ENCODE peak calls at places on chromosomes 4 and X, in six cellular contexts. One of them, this sample, is unnamed. For H3K4me1, the result is how much of the 10 kb centered on the place peaks cover.

GRCh38 chr4:76948441-76949292 is 885 bp upstream of the SEPTIN11 start:
- DNase-seq in PC-9: peak
- DNase-seq in adrenal gland: peak
- DNase-seq in CD4-positive, CD25-positive, alpha-beta regulatory T cell: peak
- DNase-seq in colonic mucosa: peak
- DNase-seq in ovary: peak
- DNase-seq in this sample: peak

GRCh38 chrX:24646745-24647182 is 383 bp downstream of the PCYT1B start:
- DNase-seq in PC-9: no peak
- DNase-seq in adrenal gland: no peak
- DNase-seq in CD4-positive, CD25-positive, alpha-beta regulatory T cell: no peak
- DNase-seq in colonic mucosa: no peak
- DNase-seq in ovary: no peak
- DNase-seq in this sample: no peak

GRCh38 chrX:37599735-37600134 is 28.3 kb downstream of the LANCL3 start:
- DNase-seq in PC-9: peak
- DNase-seq in adrenal gland: peak
- DNase-seq in CD4-positive, CD25-positive, alpha-beta regulatory T cell: no peak
- DNase-seq in colonic mucosa: no peak
- DNase-seq in ovary: no peak
- DNase-seq in this sample: no peak

GRCh38 chr4:114811564-114812360 is 213.2 kb downstream of the UGT8 start:
- DNase-seq in PC-9: no peak
- DNase-seq in adrenal gland: no peak
- DNase-seq in CD4-positive, CD25-positive, alpha-beta regulatory T cell: no peak
- DNase-seq in colonic mucosa: no peak
- DNase-seq in ovary: no peak
- DNase-seq in this sample: no peak

GRCh38 chrX:14948701-14949100 is 75.5 kb downstream of the MOSPD2 start:
- DNase-seq in PC-9: no peak
- DNase-seq in adrenal gland: no peak
- DNase-seq in CD4-positive, CD25-positive, alpha-beta regulatory T cell: no peak
- DNase-seq in colonic mucosa: no peak
- DNase-seq in ovary: no peak
- DNase-seq in this sample: no peak

GRCh38 chrX:24340501-24340900 is 19.9 kb upstream of the SUPT20HL1 start:
- DNase-seq in PC-9: no peak
- DNase-seq in adrenal gland: no peak
- DNase-seq in CD4-positive, CD25-positive, alpha-beta regulatory T cell: no peak
- DNase-seq in colonic mucosa: no peak
- DNase-seq in ovary: no peak
- DNase-seq in this sample: no peak

GRCh38 chrX:94961730-94962129 is 1287.7 kb downstream of the FAM133A start:
- DNase-seq in PC-9: no peak
- DNase-seq in adrenal gland: no peak
- DNase-seq in CD4-positive, CD25-positive, alpha-beta regulatory T cell: no peak
- DNase-seq in colonic mucosa: no peak
- DNase-seq in ovary: no peak
- DNase-seq in this sample: no peak

GRCh38 chr4:67717586-67717985 is 16.6 kb upstream of the UBA6 start:
- DNase-seq in PC-9: no peak
- DNase-seq in adrenal gland: no peak
- DNase-seq in CD4-positive, CD25-positive, alpha-beta regulatory T cell: no peak
- DNase-seq in colonic mucosa: no peak
- DNase-seq in ovary: no peak
- DNase-seq in this sample: no peak

GRCh38 chrX:53684415-53685192 is 1.9 kb downstream of the HUWE1 start:
- DNase-seq in PC-9: no peak
- DNase-seq in adrenal gland: no peak
- DNase-seq in CD4-positive, CD25-positive, alpha-beta regulatory T cell: no peak
- DNase-seq in colonic mucosa: no peak
- DNase-seq in ovary: no peak
- DNase-seq in this sample: no peak

GRCh38 chr4:109728385-109728784 is 1.5 kb downstream of the PLA2G12A start:
- DNase-seq in PC-9: no peak
- DNase-seq in adrenal gland: no peak
- DNase-seq in CD4-positive, CD25-positive, alpha-beta regulatory T cell: no peak
- DNase-seq in colonic mucosa: no peak
- DNase-seq in ovary: no peak
- DNase-seq in this sample: no peak

GRCh38 chr4:173343832-173344397 is 9.8 kb upstream of the HMGB2 start:
- DNase-seq in PC-9: no peak
- DNase-seq in adrenal gland: no peak
- DNase-seq in CD4-positive, CD25-positive, alpha-beta regulatory T cell: no peak
- DNase-seq in colonic mucosa: no peak
- DNase-seq in ovary: no peak
- DNase-seq in this sample: no peak

GRCh38 chr4:110514889-110515479 is 39.0 kb downstream of the ENPEP start:
- DNase-seq in PC-9: no peak
- DNase-seq in adrenal gland: no peak
- DNase-seq in CD4-positive, CD25-positive, alpha-beta regulatory T cell: peak
- DNase-seq in colonic mucosa: no peak
- DNase-seq in ovary: no peak
- DNase-seq in this sample: no peak

GRCh38 chr4:13917010-13917409 is 289.5 kb upstream of the BOD1L1 start:
- DNase-seq in PC-9: no peak
- DNase-seq in adrenal gland: no peak
- DNase-seq in CD4-positive, CD25-positive, alpha-beta regulatory T cell: no peak
- DNase-seq in colonic mucosa: no peak
- DNase-seq in ovary: no peak
- DNase-seq in this sample: no peak

GRCh38 chr4:123823244-123823643 is 426.6 kb downstream of the SPRY1 start:
- DNase-seq in PC-9: no peak
- DNase-seq in adrenal gland: no peak
- DNase-seq in CD4-positive, CD25-positive, alpha-beta regulatory T cell: no peak
- DNase-seq in colonic mucosa: no peak
- DNase-seq in ovary: no peak
- DNase-seq in this sample: no peak

GRCh38 chrX:151177141-151178027 is 1.0 kb downstream of the GPR50 start:
- DNase-seq in PC-9: no peak
- DNase-seq in adrenal gland: no peak
- DNase-seq in CD4-positive, CD25-positive, alpha-beta regulatory T cell: no peak
- DNase-seq in colonic mucosa: no peak
- DNase-seq in ovary: no peak
- DNase-seq in this sample: no peak

GRCh38 chr4:9875516-9875915 is 94.1 kb downstream of the DRD5 start:
- DNase-seq in PC-9: no peak
- DNase-seq in adrenal gland: no peak
- DNase-seq in CD4-positive, CD25-positive, alpha-beta regulatory T cell: no peak
- DNase-seq in colonic mucosa: no peak
- DNase-seq in ovary: no peak
- DNase-seq in this sample: no peak

GRCh38 chrX:107676559-107677378 is 48.5 kb downstream of the PRPS1 start:
- DNase-seq in PC-9: peak
- DNase-seq in adrenal gland: peak
- DNase-seq in CD4-positive, CD25-positive, alpha-beta regulatory T cell: peak
- DNase-seq in colonic mucosa: peak
- DNase-seq in ovary: peak
- DNase-seq in this sample: peak

GRCh38 chrX:138008280-138008679 is 442.4 kb downstream of the ZIC3 start:
- DNase-seq in PC-9: no peak
- DNase-seq in adrenal gland: no peak
- DNase-seq in CD4-positive, CD25-positive, alpha-beta regulatory T cell: no peak
- DNase-seq in colonic mucosa: no peak
- DNase-seq in ovary: no peak
- DNase-seq in this sample: no peak

GRCh38 chr4:127575888-127576287 is 56.9 kb upstream of the INTU start:
- DNase-seq in PC-9: no peak
- DNase-seq in adrenal gland: no peak
- DNase-seq in CD4-positive, CD25-positive, alpha-beta regulatory T cell: no peak
- DNase-seq in colonic mucosa: no peak
- DNase-seq in ovary: no peak
- DNase-seq in this sample: no peak

GRCh38 chrX:80810365-80810978 is 795 bp upstream of the BRWD3 start:
- DNase-seq in PC-9: no peak
- DNase-seq in adrenal gland: no peak
- DNase-seq in CD4-positive, CD25-positive, alpha-beta regulatory T cell: no peak
- DNase-seq in colonic mucosa: no peak
- DNase-seq in ovary: no peak
- DNase-seq in this sample: no peak

GRCh38 chr4:182647901-182648300 is 269.3 kb downstream of the DCTD start:
- DNase-seq in PC-9: no peak
- DNase-seq in adrenal gland: no peak
- DNase-seq in CD4-positive, CD25-positive, alpha-beta regulatory T cell: no peak
- DNase-seq in colonic mucosa: no peak
- DNase-seq in ovary: no peak
- DNase-seq in this sample: no peak

GRCh38 chrX:131711478-131711867 is 167.6 kb downstream of the OR13H1 start:
- DNase-seq in PC-9: no peak
- DNase-seq in adrenal gland: no peak
- DNase-seq in CD4-positive, CD25-positive, alpha-beta regulatory T cell: no peak
- DNase-seq in colonic mucosa: no peak
- DNase-seq in ovary: no peak
- DNase-seq in this sample: no peak

GRCh38 chrX:19372170-19373033 is 28.7 kb downstream of the PDHA1 start:
- DNase-seq in PC-9: peak
- DNase-seq in adrenal gland: peak
- DNase-seq in CD4-positive, CD25-positive, alpha-beta regulatory T cell: peak
- DNase-seq in colonic mucosa: peak
- DNase-seq in ovary: peak
- DNase-seq in this sample: peak

GRCh38 chr4:4727536-4727935 is 131.9 kb upstream of the MSX1 start:
- DNase-seq in PC-9: no peak
- DNase-seq in adrenal gland: no peak
- DNase-seq in CD4-positive, CD25-positive, alpha-beta regulatory T cell: no peak
- DNase-seq in colonic mucosa: no peak
- DNase-seq in ovary: no peak
- DNase-seq in this sample: no peak

GRCh38 chr4:102344520-102344954 is 745 bp downstream of the SLC39A8 start:
- DNase-seq in PC-9: peak
- DNase-seq in adrenal gland: peak
- DNase-seq in CD4-positive, CD25-positive, alpha-beta regulatory T cell: peak
- DNase-seq in colonic mucosa: no peak
- DNase-seq in ovary: peak
- DNase-seq in this sample: peak

GRCh38 chrX:115332832-115333231 is 43.3 kb downstream of the LUZP4 start:
- DNase-seq in PC-9: no peak
- DNase-seq in adrenal gland: no peak
- DNase-seq in CD4-positive, CD25-positive, alpha-beta regulatory T cell: no peak
- DNase-seq in colonic mucosa: no peak
- DNase-seq in ovary: no peak
- DNase-seq in this sample: no peak

GRCh38 chr4:14399919-14400706 is 602.2 kb upstream of the CPEB2 start:
- DNase-seq in PC-9: no peak
- DNase-seq in adrenal gland: no peak
- DNase-seq in CD4-positive, CD25-positive, alpha-beta regulatory T cell: no peak
- DNase-seq in colonic mucosa: no peak
- DNase-seq in ovary: no peak
- DNase-seq in this sample: no peak

GRCh38 chr4:2846172-2846571 is 2.5 kb downstream of the ADD1 start:
- DNase-seq in PC-9: no peak
- DNase-seq in adrenal gland: no peak
- DNase-seq in CD4-positive, CD25-positive, alpha-beta regulatory T cell: no peak
- DNase-seq in colonic mucosa: no peak
- DNase-seq in ovary: no peak
- DNase-seq in this sample: no peak

GRCh38 chr4:2843909-2844584 is 403 bp downstream of the ADD1 start:
- DNase-seq in PC-9: peak
- DNase-seq in adrenal gland: peak
- DNase-seq in CD4-positive, CD25-positive, alpha-beta regulatory T cell: no peak
- DNase-seq in colonic mucosa: peak
- DNase-seq in ovary: peak
- DNase-seq in this sample: no peak

GRCh38 chr4:2843023-2843908 is at the start of gene ADD1:
- DNase-seq in PC-9: peak
- DNase-seq in adrenal gland: peak
- DNase-seq in CD4-positive, CD25-positive, alpha-beta regulatory T cell: peak
- DNase-seq in colonic mucosa: peak
- DNase-seq in ovary: peak
- DNase-seq in this sample: peak

GRCh38 chr4:2839060-2839459 is 4.6 kb upstream of the ADD1 start:
- DNase-seq in PC-9: no peak
- DNase-seq in adrenal gland: peak
- DNase-seq in CD4-positive, CD25-positive, alpha-beta regulatory T cell: no peak
- DNase-seq in colonic mucosa: no peak
- DNase-seq in ovary: no peak
- DNase-seq in this sample: no peak

GRCh38 chr4:2842667-2843022 is 999 bp upstream of the ADD1 start:
- DNase-seq in PC-9: no peak
- DNase-seq in adrenal gland: peak
- DNase-seq in CD4-positive, CD25-positive, alpha-beta regulatory T cell: no peak
- DNase-seq in colonic mucosa: no peak
- DNase-seq in ovary: no peak
- DNase-seq in this sample: no peak
- H3K4me1 ChIP-seq in PC-9: under half
- H3K4me1 ChIP-seq in adrenal gland: under half
- H3K4me1 ChIP-seq in CD4-positive, CD25-positive, alpha-beta regulatory T cell: under half
- H3K4me1 ChIP-seq in colonic mucosa: under half
- H3K4me1 ChIP-seq in ovary: under half
- H3K4me1 ChIP-seq in this sample: under half

GRCh38 chrX:96707829-96708228 is 23.2 kb downstream of the DIAPH2 start:
- DNase-seq in PC-9: no peak
- DNase-seq in adrenal gland: no peak
- DNase-seq in CD4-positive, CD25-positive, alpha-beta regulatory T cell: no peak
- DNase-seq in colonic mucosa: no peak
- DNase-seq in ovary: no peak
- DNase-seq in this sample: no peak
- H3K4me1 ChIP-seq in PC-9: under half
- H3K4me1 ChIP-seq in adrenal gland: under half
- H3K4me1 ChIP-seq in CD4-positive, CD25-positive, alpha-beta regulatory T cell: under half
- H3K4me1 ChIP-seq in colonic mucosa: under half
- H3K4me1 ChIP-seq in ovary: under half
- H3K4me1 ChIP-seq in this sample: under half

GRCh38 chr4:37422102-37422501 is 177.6 kb downstream of the NWD2 start:
- DNase-seq in PC-9: no peak
- DNase-seq in adrenal gland: no peak
- DNase-seq in CD4-positive, CD25-positive, alpha-beta regulatory T cell: no peak
- DNase-seq in colonic mucosa: no peak
- DNase-seq in ovary: no peak
- DNase-seq in this sample: no peak
- H3K4me1 ChIP-seq in PC-9: under half
- H3K4me1 ChIP-seq in adrenal gland: under half
- H3K4me1 ChIP-seq in CD4-positive, CD25-positive, alpha-beta regulatory T cell: under half
- H3K4me1 ChIP-seq in colonic mucosa: under half
- H3K4me1 ChIP-seq in ovary: under half
- H3K4me1 ChIP-seq in this sample: under half

DNA sequence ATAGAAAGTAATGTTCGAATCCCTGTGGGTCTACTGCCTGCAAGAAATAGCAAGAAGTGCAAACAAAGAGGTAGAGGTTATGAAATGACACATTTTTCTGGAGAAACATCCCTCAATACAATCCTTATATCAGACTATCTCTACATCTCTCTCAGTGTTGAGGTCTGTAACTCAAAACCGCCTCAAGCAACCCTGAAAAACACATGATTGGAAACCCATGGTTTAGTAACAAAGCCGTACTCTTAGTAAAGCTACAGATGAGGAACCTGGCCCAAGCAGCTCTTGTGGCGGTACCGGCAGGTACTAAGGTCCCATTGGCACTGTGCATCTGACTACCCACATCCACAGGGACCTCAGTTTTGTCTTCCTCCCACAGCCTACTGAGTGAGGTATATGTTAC is 53.9 kb downstream of the IRF2 start:
- DNase-seq in PC-9: no peak
- DNase-seq in adrenal gland: no peak
- DNase-seq in CD4-positive, CD25-positive, alpha-beta regulatory T cell: no peak
- DNase-seq in colonic mucosa: no peak
- DNase-seq in ovary: no peak
- DNase-seq in this sample: no peak
- H3K4me1 ChIP-seq in PC-9: under half
- H3K4me1 ChIP-seq in adrenal gland: under half
- H3K4me1 ChIP-seq in CD4-positive, CD25-positive, alpha-beta regulatory T cell: half or more
- H3K4me1 ChIP-seq in colonic mucosa: under half
- H3K4me1 ChIP-seq in ovary: under half
- H3K4me1 ChIP-seq in this sample: under half

GRCh38 chrX:7116081-7116480 is 31.4 kb upstream of the STS start:
- DNase-seq in PC-9: no peak
- DNase-seq in adrenal gland: no peak
- DNase-seq in CD4-positive, CD25-positive, alpha-beta regulatory T cell: no peak
- DNase-seq in colonic mucosa: no peak
- DNase-seq in ovary: no peak
- DNase-seq in this sample: no peak
- H3K4me1 ChIP-seq in PC-9: under half
- H3K4me1 ChIP-seq in adrenal gland: under half
- H3K4me1 ChIP-seq in CD4-positive, CD25-positive, alpha-beta regulatory T cell: under half
- H3K4me1 ChIP-seq in colonic mucosa: under half
- H3K4me1 ChIP-seq in ovary: under half
- H3K4me1 ChIP-seq in this sample: under half